ENCODE peak calls at places on chromosomes 16 and 17, in ten cellular contexts. One of them, this sample, is unnamed.

GRCh38 chr17:12964162-12964561 is 53.7 kb downstream of the ELAC2 start:
- DNase-seq in AG09319: no peak
- DNase-seq in activated CD8-positive, alpha-beta T cell treated with anti-CD3 and anti-CD28 coated beads for 36 hours: no peak
- DNase-seq in thyroid gland: no peak
- DNase-seq in heart right ventricle: no peak
- DNase-seq in neural progenitor cell: no peak
- DNase-seq in cardiac fibroblast: no peak
- DNase-seq in heart left ventricle: no peak
- DNase-seq in endothelial cell of umbilical vein: no peak
- DNase-seq in Calu3: no peak
- DNase-seq in this sample: no peak

GRCh38 chr17:51050291-51051033 is 70.2 kb downstream of the SPAG9 start:
- DNase-seq in AG09319: no peak
- DNase-seq in activated CD8-positive, alpha-beta T cell treated with anti-CD3 and anti-CD28 coated beads for 36 hours: no peak
- DNase-seq in thyroid gland: no peak
- DNase-seq in heart right ventricle: no peak
- DNase-seq in neural progenitor cell: no peak
- DNase-seq in cardiac fibroblast: no peak
- DNase-seq in heart left ventricle: no peak
- DNase-seq in endothelial cell of umbilical vein: no peak
- DNase-seq in Calu3: peak
- DNase-seq in this sample: no peak

GRCh38 chr16:57624806-57625500 is 3.5 kb upstream of the ADGRG1 start:
- DNase-seq in AG09319: no peak
- DNase-seq in activated CD8-positive, alpha-beta T cell treated with anti-CD3 and anti-CD28 coated beads for 36 hours: no peak
- DNase-seq in thyroid gland: no peak
- DNase-seq in heart right ventricle: no peak
- DNase-seq in neural progenitor cell: no peak
- DNase-seq in cardiac fibroblast: peak
- DNase-seq in heart left ventricle: no peak
- DNase-seq in endothelial cell of umbilical vein: no peak
- DNase-seq in Calu3: no peak
- DNase-seq in this sample: no peak

GRCh38 chr17:1275962-1276736 is 3.3 kb upstream of the TRARG1 start:
- DNase-seq in AG09319: no peak
- DNase-seq in activated CD8-positive, alpha-beta T cell treated with anti-CD3 and anti-CD28 coated beads for 36 hours: peak
- DNase-seq in thyroid gland: peak
- DNase-seq in heart right ventricle: peak
- DNase-seq in neural progenitor cell: peak
- DNase-seq in cardiac fibroblast: peak
- DNase-seq in heart left ventricle: peak
- DNase-seq in endothelial cell of umbilical vein: peak
- DNase-seq in Calu3: peak
- DNase-seq in this sample: peak

GRCh38 chr17:13362341-13363122 is 239.2 kb downstream of the HS3ST3A1 start:
- DNase-seq in AG09319: no peak
- DNase-seq in activated CD8-positive, alpha-beta T cell treated with anti-CD3 and anti-CD28 coated beads for 36 hours: no peak
- DNase-seq in thyroid gland: no peak
- DNase-seq in heart right ventricle: no peak
- DNase-seq in neural progenitor cell: peak
- DNase-seq in cardiac fibroblast: no peak
- DNase-seq in heart left ventricle: no peak
- DNase-seq in endothelial cell of umbilical vein: no peak
- DNase-seq in Calu3: no peak
- DNase-seq in this sample: no peak

GRCh38 chr16:87115646-87116045 is 201.5 kb downstream of the C16orf95 start:
- DNase-seq in AG09319: no peak
- DNase-seq in activated CD8-positive, alpha-beta T cell treated with anti-CD3 and anti-CD28 coated beads for 36 hours: no peak
- DNase-seq in thyroid gland: no peak
- DNase-seq in heart right ventricle: no peak
- DNase-seq in neural progenitor cell: no peak
- DNase-seq in cardiac fibroblast: no peak
- DNase-seq in heart left ventricle: no peak
- DNase-seq in endothelial cell of umbilical vein: no peak
- DNase-seq in Calu3: no peak
- DNase-seq in this sample: no peak

GRCh38 chr16:9139965-9140364 is 48.5 kb downstream of the HAPSTR1 start:
- DNase-seq in AG09319: no peak
- DNase-seq in activated CD8-positive, alpha-beta T cell treated with anti-CD3 and anti-CD28 coated beads for 36 hours: peak
- DNase-seq in thyroid gland: no peak
- DNase-seq in heart right ventricle: no peak
- DNase-seq in neural progenitor cell: peak
- DNase-seq in cardiac fibroblast: peak
- DNase-seq in heart left ventricle: no peak
- DNase-seq in endothelial cell of umbilical vein: no peak
- DNase-seq in Calu3: peak
- DNase-seq in this sample: no peak

GRCh38 chr16:14121135-14121534 is 50.0 kb downstream of the MRTFB start:
- DNase-seq in AG09319: no peak
- DNase-seq in activated CD8-positive, alpha-beta T cell treated with anti-CD3 and anti-CD28 coated beads for 36 hours: no peak
- DNase-seq in thyroid gland: no peak
- DNase-seq in heart right ventricle: no peak
- DNase-seq in neural progenitor cell: no peak
- DNase-seq in cardiac fibroblast: no peak
- DNase-seq in heart left ventricle: no peak
- DNase-seq in endothelial cell of umbilical vein: no peak
- DNase-seq in Calu3: no peak
- DNase-seq in this sample: no peak

DNA sequence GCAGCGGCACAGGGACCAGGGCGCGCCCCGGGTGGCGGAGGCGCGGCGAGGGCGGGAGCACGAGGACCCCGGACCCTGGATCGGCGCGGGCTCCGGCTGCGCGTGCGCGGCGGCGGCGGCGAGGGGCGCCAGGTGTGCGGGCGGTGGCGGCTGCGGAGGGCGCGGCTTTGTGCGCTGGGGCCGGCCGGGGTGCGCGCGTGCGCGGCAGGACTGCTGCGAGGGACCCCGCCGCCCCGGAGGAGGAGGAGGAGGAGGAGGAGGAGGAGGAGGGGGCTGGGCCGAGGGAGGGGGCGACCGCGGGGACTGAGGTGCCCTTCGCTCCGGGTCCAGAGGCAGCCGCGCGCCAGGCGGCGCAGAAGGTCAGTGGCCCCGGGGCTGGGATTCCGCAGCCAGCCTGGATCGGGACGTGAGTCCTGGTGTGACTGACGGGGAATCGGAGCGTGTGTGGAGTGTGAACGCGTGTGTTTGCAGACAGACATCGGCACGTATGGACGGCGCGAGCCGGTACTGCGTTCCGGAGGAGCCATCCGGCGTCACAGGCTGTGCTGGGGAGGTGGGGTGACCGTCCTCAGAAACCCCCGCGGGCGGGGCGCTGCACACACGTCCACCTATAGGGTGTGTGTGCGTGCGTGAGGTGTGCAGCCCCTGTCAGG is 19.5 kb upstream of the RAP1GAP2 start:
- DNase-seq in AG09319: no peak
- DNase-seq in activated CD8-positive, alpha-beta T cell treated with anti-CD3 and anti-CD28 coated beads for 36 hours: peak
- DNase-seq in thyroid gland: no peak
- DNase-seq in heart right ventricle: no peak
- DNase-seq in neural progenitor cell: peak
- DNase-seq in cardiac fibroblast: no peak
- DNase-seq in heart left ventricle: no peak
- DNase-seq in endothelial cell of umbilical vein: no peak
- DNase-seq in Calu3: peak
- DNase-seq in this sample: no peak
- TF ChIP-seq CTCF in AG09319: no peak
- TF ChIP-seq CTCF in activated CD8-positive, alpha-beta T cell treated with anti-CD3 and anti-CD28 coated beads for 36 hours: no peak
- TF ChIP-seq CTCF in thyroid gland: no peak
- TF ChIP-seq CTCF in heart right ventricle: no peak
- TF ChIP-seq CTCF in neural progenitor cell: no peak
- TF ChIP-seq CTCF in cardiac fibroblast: no peak
- TF ChIP-seq CTCF in heart left ventricle: no peak
- TF ChIP-seq CTCF in endothelial cell of umbilical vein: no peak
- TF ChIP-seq CTCF in Calu3: no peak
- TF ChIP-seq CTCF in this sample: no peak

GRCh38 chr16:2486645-2487516 is 12.0 kb downstream of the TBC1D24 start:
- DNase-seq in AG09319: no peak
- DNase-seq in activated CD8-positive, alpha-beta T cell treated with anti-CD3 and anti-CD28 coated beads for 36 hours: peak
- DNase-seq in thyroid gland: peak
- DNase-seq in heart right ventricle: peak
- DNase-seq in neural progenitor cell: peak
- DNase-seq in cardiac fibroblast: no peak
- DNase-seq in heart left ventricle: no peak
- DNase-seq in endothelial cell of umbilical vein: no peak
- DNase-seq in Calu3: no peak
- DNase-seq in this sample: no peak
- TF ChIP-seq CTCF in AG09319: no peak
- TF ChIP-seq CTCF in activated CD8-positive, alpha-beta T cell treated with anti-CD3 and anti-CD28 coated beads for 36 hours: peak
- TF ChIP-seq CTCF in thyroid gland: peak
- TF ChIP-seq CTCF in heart right ventricle: no peak
- TF ChIP-seq CTCF in neural progenitor cell: no peak
- TF ChIP-seq CTCF in cardiac fibroblast: no peak
- TF ChIP-seq CTCF in heart left ventricle: no peak
- TF ChIP-seq CTCF in endothelial cell of umbilical vein: no peak
- TF ChIP-seq CTCF in Calu3: no peak
- TF ChIP-seq CTCF in this sample: no peak

DNA sequence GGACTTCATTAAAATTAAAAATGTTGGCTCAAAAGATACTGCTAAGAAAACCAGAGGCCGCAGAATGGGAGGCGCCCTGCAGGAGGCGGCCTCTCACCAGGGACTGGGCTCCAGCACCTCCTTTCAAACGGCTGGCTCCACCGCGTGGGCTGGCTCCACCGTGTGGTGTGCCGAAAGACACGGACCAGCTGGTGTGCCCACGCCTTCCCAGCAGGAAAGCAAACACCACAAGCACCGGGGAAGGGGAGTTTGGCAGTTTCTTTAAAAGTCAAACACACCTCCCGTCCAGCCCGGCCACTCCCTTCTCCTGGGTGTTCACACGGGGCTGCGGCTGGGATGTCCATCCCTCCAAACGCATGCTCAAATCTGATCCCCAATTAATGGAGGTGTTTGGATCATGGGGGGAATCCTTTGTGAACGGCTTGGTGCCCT is 13.9 kb downstream of the HAGH start:
- DNase-seq in AG09319: peak
- DNase-seq in activated CD8-positive, alpha-beta T cell treated with anti-CD3 and anti-CD28 coated beads for 36 hours: peak
- DNase-seq in thyroid gland: peak
- DNase-seq in heart right ventricle: peak
- DNase-seq in neural progenitor cell: peak
- DNase-seq in cardiac fibroblast: peak
- DNase-seq in heart left ventricle: peak
- DNase-seq in endothelial cell of umbilical vein: peak
- DNase-seq in Calu3: peak
- DNase-seq in this sample: no peak
- TF ChIP-seq CTCF in AG09319: peak
- TF ChIP-seq CTCF in activated CD8-positive, alpha-beta T cell treated with anti-CD3 and anti-CD28 coated beads for 36 hours: peak
- TF ChIP-seq CTCF in thyroid gland: peak
- TF ChIP-seq CTCF in heart right ventricle: no peak
- TF ChIP-seq CTCF in neural progenitor cell: peak
- TF ChIP-seq CTCF in cardiac fibroblast: peak
- TF ChIP-seq CTCF in heart left ventricle: peak
- TF ChIP-seq CTCF in endothelial cell of umbilical vein: peak
- TF ChIP-seq CTCF in Calu3: peak
- TF ChIP-seq CTCF in this sample: no peak

GRCh38 chr17:45223541-45224528 is 2.1 kb downstream of the FMNL1 start:
- DNase-seq in AG09319: no peak
- DNase-seq in activated CD8-positive, alpha-beta T cell treated with anti-CD3 and anti-CD28 coated beads for 36 hours: peak
- DNase-seq in thyroid gland: no peak
- DNase-seq in heart right ventricle: no peak
- DNase-seq in neural progenitor cell: no peak
- DNase-seq in cardiac fibroblast: no peak
- DNase-seq in heart left ventricle: no peak
- DNase-seq in endothelial cell of umbilical vein: no peak
- DNase-seq in Calu3: no peak
- DNase-seq in this sample: no peak
- TF ChIP-seq CTCF in AG09319: no peak
- TF ChIP-seq CTCF in activated CD8-positive, alpha-beta T cell treated with anti-CD3 and anti-CD28 coated beads for 36 hours: peak
- TF ChIP-seq CTCF in thyroid gland: no peak
- TF ChIP-seq CTCF in heart right ventricle: no peak
- TF ChIP-seq CTCF in neural progenitor cell: no peak
- TF ChIP-seq CTCF in cardiac fibroblast: no peak
- TF ChIP-seq CTCF in heart left ventricle: no peak
- TF ChIP-seq CTCF in endothelial cell of umbilical vein: no peak
- TF ChIP-seq CTCF in Calu3: peak
- TF ChIP-seq CTCF in this sample: no peak

GRCh38 chr17:60560860-60561257 is 34.8 kb upstream of the APPBP2 start:
- DNase-seq in AG09319: no peak
- DNase-seq in activated CD8-positive, alpha-beta T cell treated with anti-CD3 and anti-CD28 coated beads for 36 hours: no peak
- DNase-seq in thyroid gland: no peak
- DNase-seq in heart right ventricle: no peak
- DNase-seq in neural progenitor cell: no peak
- DNase-seq in cardiac fibroblast: no peak
- DNase-seq in heart left ventricle: no peak
- DNase-seq in endothelial cell of umbilical vein: no peak
- DNase-seq in Calu3: no peak
- DNase-seq in this sample: no peak

GRCh38 chr17:60563743-60564142 is 36.2 kb upstream of the PPM1D start:
- DNase-seq in AG09319: no peak
- DNase-seq in activated CD8-positive, alpha-beta T cell treated with anti-CD3 and anti-CD28 coated beads for 36 hours: no peak
- DNase-seq in thyroid gland: no peak
- DNase-seq in heart right ventricle: no peak
- DNase-seq in neural progenitor cell: no peak
- DNase-seq in cardiac fibroblast: no peak
- DNase-seq in heart left ventricle: no peak
- DNase-seq in endothelial cell of umbilical vein: no peak
- DNase-seq in Calu3: no peak
- DNase-seq in this sample: no peak

GRCh38 chr17:60559659-60559994 is 33.6 kb upstream of the APPBP2 start:
- DNase-seq in AG09319: no peak
- DNase-seq in activated CD8-positive, alpha-beta T cell treated with anti-CD3 and anti-CD28 coated beads for 36 hours: no peak
- DNase-seq in thyroid gland: no peak
- DNase-seq in heart right ventricle: no peak
- DNase-seq in neural progenitor cell: no peak
- DNase-seq in cardiac fibroblast: no peak
- DNase-seq in heart left ventricle: no peak
- DNase-seq in endothelial cell of umbilical vein: no peak
- DNase-seq in Calu3: no peak
- DNase-seq in this sample: no peak

GRCh38 chr17:60559995-60560859 is 34.2 kb upstream of the APPBP2 start:
- DNase-seq in AG09319: no peak
- DNase-seq in activated CD8-positive, alpha-beta T cell treated with anti-CD3 and anti-CD28 coated beads for 36 hours: no peak
- DNase-seq in thyroid gland: no peak
- DNase-seq in heart right ventricle: no peak
- DNase-seq in neural progenitor cell: no peak
- DNase-seq in cardiac fibroblast: no peak
- DNase-seq in heart left ventricle: no peak
- DNase-seq in endothelial cell of umbilical vein: no peak
- DNase-seq in Calu3: no peak
- DNase-seq in this sample: no peak

GRCh38 chr17:60562421-60562820 is 36.4 kb upstream of the APPBP2 start:
- DNase-seq in AG09319: no peak
- DNase-seq in activated CD8-positive, alpha-beta T cell treated with anti-CD3 and anti-CD28 coated beads for 36 hours: no peak
- DNase-seq in thyroid gland: no peak
- DNase-seq in heart right ventricle: no peak
- DNase-seq in neural progenitor cell: no peak
- DNase-seq in cardiac fibroblast: no peak
- DNase-seq in heart left ventricle: no peak
- DNase-seq in endothelial cell of umbilical vein: no peak
- DNase-seq in Calu3: no peak
- DNase-seq in this sample: no peak
- TF ChIP-seq CTCF in AG09319: no peak
- TF ChIP-seq CTCF in activated CD8-positive, alpha-beta T cell treated with anti-CD3 and anti-CD28 coated beads for 36 hours: no peak
- TF ChIP-seq CTCF in thyroid gland: no peak
- TF ChIP-seq CTCF in heart right ventricle: no peak
- TF ChIP-seq CTCF in neural progenitor cell: no peak
- TF ChIP-seq CTCF in cardiac fibroblast: no peak
- TF ChIP-seq CTCF in heart left ventricle: no peak
- TF ChIP-seq CTCF in endothelial cell of umbilical vein: no peak
- TF ChIP-seq CTCF in Calu3: no peak
- TF ChIP-seq CTCF in this sample: no peak

DNA sequence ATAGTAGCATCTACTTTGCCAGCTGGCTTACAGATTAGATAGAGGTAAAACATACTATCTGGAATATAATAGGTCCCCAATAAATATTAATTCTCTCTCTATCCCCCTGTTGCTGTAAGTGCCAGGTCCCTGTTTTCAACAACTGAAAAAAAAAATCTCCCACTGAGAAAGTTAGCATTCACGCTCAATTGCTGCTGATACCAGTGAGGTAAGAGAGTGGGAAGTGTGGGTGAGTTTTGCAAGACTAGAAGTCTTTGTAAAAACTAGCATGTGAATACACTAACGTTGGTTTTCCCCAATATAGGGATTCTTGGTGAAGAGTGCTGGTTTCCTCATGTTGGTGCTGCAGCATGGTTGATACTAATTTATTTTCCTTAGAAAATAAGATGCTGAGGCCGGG is 11.7 kb upstream of the TAOK1 start:
- DNase-seq in AG09319: no peak
- DNase-seq in activated CD8-positive, alpha-beta T cell treated with anti-CD3 and anti-CD28 coated beads for 36 hours: no peak
- DNase-seq in thyroid gland: no peak
- DNase-seq in heart right ventricle: no peak
- DNase-seq in neural progenitor cell: no peak
- DNase-seq in cardiac fibroblast: no peak
- DNase-seq in heart left ventricle: no peak
- DNase-seq in endothelial cell of umbilical vein: no peak
- DNase-seq in Calu3: no peak
- DNase-seq in this sample: no peak
- TF ChIP-seq CTCF in AG09319: no peak
- TF ChIP-seq CTCF in activated CD8-positive, alpha-beta T cell treated with anti-CD3 and anti-CD28 coated beads for 36 hours: no peak
- TF ChIP-seq CTCF in thyroid gland: no peak
- TF ChIP-seq CTCF in heart right ventricle: no peak
- TF ChIP-seq CTCF in neural progenitor cell: no peak
- TF ChIP-seq CTCF in cardiac fibroblast: no peak
- TF ChIP-seq CTCF in heart left ventricle: no peak
- TF ChIP-seq CTCF in endothelial cell of umbilical vein: no peak
- TF ChIP-seq CTCF in Calu3: no peak
- TF ChIP-seq CTCF in this sample: no peak